ENCODE peak calls at places on chromosomes 11 and 22, in seven cellular contexts. L, P, O, T, J, Y and M are unnamed samples.
A peak's percentile ranks its signal among the peaks of the same experiment; 100 is the strongest.

GRCh38 chr11:118921121-118921928 is 4.4 kb downstream of the BCL9L start:
- DNase-seq in L (peak; percentile 68), P (peak; percentile 75), O (no peak), T (peak; percentile 80), J (peak; percentile 81), Y (peak; percentile 87), M (no peak)

GRCh38 chr11:3614742-3615171 is 27.0 kb downstream of the ART5 start:
- DNase-seq in L (no peak), P (no peak), O (peak; percentile 17), T (no peak), J (no peak), Y (peak; percentile 71), M (no peak)

GRCh38 chr22:36897611-36898010 is 15.8 kb upstream of the CSF2RB start:
- DNase-seq in L (no peak), P (no peak), O (no peak), T (no peak), J (no peak), Y (no peak), M (no peak)

GRCh38 chr11:2540521-2541320 is 95.9 kb downstream of the KCNQ1 start:
- DNase-seq in L (no peak), P (no peak), O (no peak), T (peak; percentile 13), J (peak; percentile 38), Y (peak; percentile 52), M (no peak)

GRCh38 chr11:132719684-132720083 is 812.6 kb downstream of the OPCML start:
- DNase-seq in L (no peak), P (no peak), O (no peak), T (no peak), J (no peak), Y (no peak), M (no peak)

GRCh38 chr11:114216804-114217195 is 79.4 kb upstream of the NNMT start:
- DNase-seq in L (no peak), P (no peak), O (no peak), T (no peak), J (no peak), Y (no peak), M (no peak)

GRCh38 chr11:44979536-44980399 is 29.1 kb upstream of the TP53I11 start:
- DNase-seq in L (no peak), P (no peak), O (no peak), T (no peak), J (peak; percentile 83), Y (peak; percentile 84), M (peak; percentile 87)

GRCh38 chr22:23156286-23156685 is 11.0 kb downstream of the RAB36 start:
- DNase-seq in L (no peak), P (no peak), O (no peak), T (no peak), J (no peak), Y (no peak), M (no peak)

GRCh38 chr11:91158901-91159537 is 936.2 kb upstream of the CHORDC1 start:
- DNase-seq in L (no peak), P (no peak), O (no peak), T (no peak), J (no peak), Y (no peak), M (no peak)

GRCh38 chr22:37609240-37610152 is 862 bp downstream of the GGA1 start:
- DNase-seq in L (no peak), P (no peak), O (no peak), T (no peak), J (no peak), Y (no peak), M (no peak)

GRCh38 chr11:12226093-12226492 is 115.7 kb downstream of the MICAL2 start:
- DNase-seq in L (no peak), P (no peak), O (no peak), T (no peak), J (no peak), Y (no peak), M (no peak)

GRCh38 chr11:40445391-40445790 is 1014.1 kb downstream of the LRRC4C start:
- DNase-seq in L (no peak), P (no peak), O (no peak), T (no peak), J (no peak), Y (no peak), M (no peak)

GRCh38 chr22:30240541-30241417 is 5.8 kb downstream of the LIF start:
- DNase-seq in L (no peak), P (no peak), O (no peak), T (no peak), J (no peak), Y (no peak), M (no peak)

GRCh38 chr22:31143537-31143936 is 3.2 kb upstream of the PLA2G3 start:
- DNase-seq in L (no peak), P (no peak), O (no peak), T (no peak), J (no peak), Y (peak; percentile 54), M (no peak)

GRCh38 chr11:132177106-132177505 is 806.7 kb downstream of the NTM start:
- DNase-seq in L (no peak), P (no peak), O (no peak), T (no peak), J (no peak), Y (no peak), M (no peak)

GRCh38 chr22:28497188-28497587 is 182.5 kb downstream of the TTC28 start:
- DNase-seq in L (no peak), P (no peak), O (no peak), T (no peak), J (no peak), Y (no peak), M (no peak)

GRCh38 chr22:27732841-27733240 is 68.7 kb downstream of the MN1 start:
- DNase-seq in L (no peak), P (no peak), O (no peak), T (no peak), J (no peak), Y (no peak), M (no peak)

GRCh38 chr11:690738-691633 is 4.0 kb downstream of the DEAF1 start:
- DNase-seq in L (no peak), P (no peak), O (no peak), T (no peak), J (no peak), Y (no peak), M (no peak)

GRCh38 chr22:39994046-39994565 is 648 bp upstream of the FAM83F start:
- DNase-seq in L (no peak), P (no peak), O (peak; percentile 32), T (no peak), J (no peak), Y (no peak), M (no peak)

GRCh38 chr11:68373189-68373809 is 60.9 kb downstream of the LRP5 start:
- DNase-seq in L (no peak), P (peak; percentile 69), O (no peak), T (no peak), J (no peak), Y (no peak), M (no peak)

GRCh38 chr11:32435511-32435946 is at the start of gene WT1:
- DNase-seq in L (no peak), P (no peak), O (no peak), T (no peak), J (no peak), Y (no peak), M (no peak)

GRCh38 chr11:109120341-109120740 is 301.6 kb upstream of the C11orf87 start:
- DNase-seq in L (no peak), P (no peak), O (no peak), T (no peak), J (no peak), Y (no peak), M (no peak)

GRCh38 chr22:46338636-46339035 is 3.1 kb downstream of the TRMU start:
- DNase-seq in L (no peak), P (no peak), O (no peak), T (no peak), J (no peak), Y (no peak), M (no peak)

GRCh38 chr22:46331496-46331895 is 4.0 kb upstream of the TRMU start:
- DNase-seq in L (no peak), P (no peak), O (no peak), T (no peak), J (no peak), Y (no peak), M (no peak)

GRCh38 chr22:46337870-46338269 is 2.4 kb downstream of the TRMU start:
- DNase-seq in L (no peak), P (no peak), O (no peak), T (no peak), J (no peak), Y (no peak), M (no peak)

GRCh38 chr22:46336119-46337078 is 885 bp downstream of the TRMU start:
- DNase-seq in L (no peak), P (no peak), O (no peak), T (no peak), J (no peak), Y (no peak), M (no peak)

DNA sequence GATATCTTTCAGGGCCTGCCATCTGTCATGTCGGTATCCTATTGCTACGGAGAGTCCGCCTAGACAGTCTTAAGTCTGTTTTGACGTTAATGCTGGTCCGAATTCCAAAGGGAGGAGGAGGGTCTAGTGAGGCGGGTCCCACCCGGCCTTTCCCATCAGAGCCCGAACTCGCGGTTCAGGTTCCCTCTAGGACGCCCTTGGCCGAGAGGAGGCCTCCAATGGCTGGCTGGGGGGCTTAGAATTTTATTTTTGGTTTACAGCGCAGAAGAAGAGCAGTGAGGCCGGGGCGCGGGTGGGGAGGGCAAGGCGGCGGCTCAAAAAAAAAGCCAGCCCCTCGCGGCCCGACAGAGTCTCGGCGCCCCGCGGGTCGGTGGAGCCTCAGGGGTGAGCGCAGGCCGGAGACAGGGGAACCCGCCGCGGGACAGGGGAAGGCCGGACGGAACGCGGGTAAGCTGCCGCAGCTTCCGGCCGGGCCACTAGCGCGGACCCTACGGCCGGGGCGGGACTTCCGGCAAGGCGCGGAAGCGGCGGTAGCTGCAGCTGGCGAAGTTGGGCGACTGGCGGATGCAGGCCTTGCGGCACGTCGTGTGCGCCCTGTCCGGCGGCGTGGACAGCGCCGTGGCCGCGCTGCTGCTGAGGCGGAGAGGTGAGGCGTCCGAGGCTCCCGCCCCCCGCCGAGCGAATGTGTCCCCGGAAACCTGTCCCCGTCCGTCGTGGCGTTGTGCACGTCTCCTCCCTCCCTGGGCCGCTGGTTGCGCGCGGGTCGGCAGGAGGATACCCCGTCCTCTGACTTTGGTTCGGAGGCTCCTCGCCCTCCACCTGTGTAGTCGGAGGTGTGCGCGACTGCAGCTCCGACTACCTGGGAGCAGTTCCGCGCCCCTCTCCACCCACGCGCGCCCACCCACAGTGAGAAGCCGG is at the start of gene TRMU:
- DNase-seq in L (peak; percentile 66), P (peak; percentile 58), O (peak; percentile 69), T (peak; percentile 83), J (no peak), Y (peak; percentile 94), M (peak; percentile 89)
- TF ChIP-seq CTCF in L (no peak), P (no peak), O (no peak), T (no peak), J (no peak), Y (no peak), M (no peak)

GRCh38 chr11:100932474-100933100 is 197.0 kb downstream of the PGR start:
- DNase-seq in L (no peak), P (no peak), O (no peak), T (no peak), J (no peak), Y (no peak), M (no peak)
- TF ChIP-seq CTCF in L (peak; percentile 31), P (peak; percentile 45), O (no peak), T (peak; percentile 59), J (peak; percentile 66), Y (peak; percentile 37), M (no peak)

GRCh38 chr22:41237036-41237706 is 3.6 kb downstream of the CHADL start:
- DNase-seq in L (no peak), P (no peak), O (no peak), T (no peak), J (no peak), Y (no peak), M (no peak)
- TF ChIP-seq CTCF in L (no peak), P (no peak), O (peak; percentile 69), T (peak; percentile 41), J (no peak), Y (no peak), M (peak; percentile 67)

GRCh38 chr11:42974510-42974909 is 337.3 kb upstream of the API5 start:
- DNase-seq in L (no peak), P (no peak), O (no peak), T (no peak), J (no peak), Y (no peak), M (no peak)
- TF ChIP-seq CTCF in L (no peak), P (no peak), O (no peak), T (no peak), J (no peak), Y (no peak), M (no peak)